ENCODE peak calls at places on chromosomes 6 and 20, in six cellular contexts. U, J, E, N, Y and H are unnamed samples.

GRCh38 chr6:167706313-167707109 is 120.2 kb upstream of the AFDN start:
- DNase-seq in J (no peak), Y (no peak), E (peak), N (no peak), U (peak), H (no peak)

GRCh38 chr6:39714802-39715201 is 10.4 kb downstream of the KIF6 start:
- DNase-seq in U (no peak), Y (no peak), E (no peak), J (no peak), N (no peak), H (no peak)

GRCh38 chr6:143607168-143607567 is 70.6 kb upstream of the PHACTR2 start:
- DNase-seq in N (no peak), E (no peak), Y (no peak), J (no peak), U (no peak), H (no peak)

GRCh38 chr6:3001146-3001772 is 1.6 kb downstream of the NQO2 start:
- DNase-seq in N (no peak), J (no peak), E (no peak), U (no peak), Y (no peak), H (no peak)

GRCh38 chr6:7542065-7542877 is 800 bp downstream of the DSP start:
- DNase-seq in Y (peak), E (peak), U (no peak), J (peak), N (no peak), H (peak)

GRCh38 chr6:158002249-158002950 is 20.7 kb downstream of the SYNJ2 start:
- DNase-seq in Y (no peak), E (no peak), J (no peak), U (no peak), N (no peak), H (peak)

GRCh38 chr6:105901583-105901982 is 184.6 kb upstream of the PRDM1 start:
- DNase-seq in Y (no peak), E (no peak), U (no peak), N (no peak), J (no peak), H (no peak)

GRCh38 chr20:63737690-63737939 is 1.2 kb downstream of the LIME1 start:
- DNase-seq in E (no peak), N (no peak), J (no peak), U (no peak), Y (no peak), H (no peak)

GRCh38 chr20:57797401-57797800 is 87.6 kb upstream of the PMEPA1 start:
- DNase-seq in E (no peak), U (no peak), Y (no peak), J (no peak), N (no peak), H (no peak)

GRCh38 chr20:35329435-35330139 is 37.4 kb upstream of the FAM83C start:
- DNase-seq in Y (no peak), U (peak), N (no peak), E (peak), J (peak), H (peak)

GRCh38 chr20:17971571-17972013 is 2.8 kb downstream of the MGME1 start:
- DNase-seq in Y (peak), E (no peak), J (no peak), U (no peak), N (peak), H (no peak)

GRCh38 chr6:166600932-166601331 is 14.5 kb upstream of the RAMACL start:
- DNase-seq in E (no peak), U (no peak), N (peak), Y (no peak), J (no peak), H (no peak)

GRCh38 chr6:33417127-33417902 is 592 bp downstream of the CUTA start:
- DNase-seq in J (no peak), Y (peak), U (no peak), N (peak), E (no peak), H (peak)

GRCh38 chr6:33000053-33000452 is 9.3 kb downstream of the HLA-DOA start:
- DNase-seq in J (peak), E (peak), N (no peak), Y (no peak), U (peak), H (no peak)

GRCh38 chr20:37518606-37519507 is 2.2 kb upstream of the NNAT start:
- DNase-seq in E (no peak), J (peak), N (no peak), U (no peak), Y (no peak), H (no peak)

GRCh38 chr20:36808317-36809257 is 35.0 kb upstream of the DSN1 start:
- DNase-seq in U (peak), Y (peak), E (peak), N (peak), J (peak), H (peak)

GRCh38 chr6:169172946-169173345 is 80.7 kb downstream of the THBS2 start:
- DNase-seq in Y (no peak), U (no peak), J (no peak), E (no peak), N (no peak), H (peak)

GRCh38 chr6:95084867-95085266 is 492.5 kb upstream of the MANEA start:
- DNase-seq in Y (no peak), J (no peak), N (no peak), E (no peak), U (no peak), H (peak)

GRCh38 chr20:47389867-47390347 is 33.4 kb upstream of the ZMYND8 start:
- DNase-seq in Y (no peak), U (no peak), J (no peak), E (no peak), N (peak), H (peak)

GRCh38 chr20:62652051-62652893 is 10.0 kb downstream of the SLCO4A1 start:
- DNase-seq in E (peak), N (peak), J (peak), Y (peak), U (peak), H (peak)

GRCh38 chr20:46312075-46312944 is 4.0 kb upstream of the CDH22 start:
- DNase-seq in U (no peak), J (peak), Y (no peak), E (peak), N (no peak), H (no peak)

GRCh38 chr20:25206063-25206403 is 10.5 kb downstream of the ENTPD6 start:
- DNase-seq in N (no peak), Y (no peak), J (no peak), U (no peak), E (no peak), H (no peak)

GRCh38 chr6:81895511-81896185 is 143.2 kb upstream of the TENT5A start:
- DNase-seq in Y (peak), E (no peak), U (no peak), J (no peak), N (peak), H (peak)

GRCh38 chr6:36329798-36330291 is 6.8 kb downstream of the BNIP5 start:
- DNase-seq in E (no peak), J (no peak), N (no peak), Y (no peak), U (no peak), H (no peak)

GRCh38 chr20:10670521-10671220 is 3.1 kb downstream of the JAG1 start:
- DNase-seq in U (no peak), Y (no peak), N (no peak), E (no peak), J (no peak), H (no peak)

GRCh38 chr20:32918296-32918695 is 59.6 kb downstream of the EFCAB8 start:
- DNase-seq in U (no peak), E (no peak), N (no peak), Y (no peak), J (no peak), H (no peak)

GRCh38 chr20:12409501-12409900 is 491.8 kb downstream of the BTBD3 start:
- DNase-seq in N (no peak), U (no peak), E (no peak), J (no peak), Y (no peak), H (peak)

GRCh38 chr20:38985603-38986170 is 23.5 kb downstream of the DHX35 start:
- DNase-seq in U (no peak), Y (peak), E (no peak), N (peak), J (no peak), H (peak)

GRCh38 chr6:43575105-43575771 is 600 bp downstream of the XPO5 start:
- DNase-seq in U (no peak), E (peak), N (no peak), J (peak), Y (peak), H (peak)

GRCh38 chr20:33005132-33005566 is 916 bp upstream of the SUN5 start:
- DNase-seq in E (peak), U (no peak), J (no peak), Y (peak), N (no peak), H (peak)

GRCh38 chr20:15144911-15145310 is 807.5 kb upstream of the FLRT3 start:
- DNase-seq in Y (no peak), E (no peak), J (no peak), U (no peak), N (no peak), H (no peak)

GRCh38 chr6:912871-913663 is 220.1 kb upstream of the EXOC2 start:
- DNase-seq in Y (peak), J (peak), E (no peak), U (no peak), N (peak), H (peak)

GRCh38 chr6:2790588-2790987 is 25.4 kb downstream of the WRNIP1 start:
- DNase-seq in U (no peak), N (peak), Y (peak), E (no peak), J (peak), H (peak)

GRCh38 chr6:128443553-128443952 is 76.8 kb downstream of the PTPRK start:
- DNase-seq in J (no peak), U (no peak), E (no peak), Y (no peak), N (no peak), H (peak)

GRCh38 chr20:58432190-58432954 is 43.3 kb downstream of the VAPB start:
- DNase-seq in E (no peak), N (no peak), J (no peak), Y (peak), U (no peak), H (no peak)

GRCh38 chr6:113412589-113413367 is 444.4 kb upstream of the MARCKS start:
- DNase-seq in J (no peak), E (no peak), N (no peak), U (no peak), Y (no peak), H (no peak)

GRCh38 chr6:149565539-149566371 is 420 bp upstream of the GINM1 start:
- DNase-seq in U (peak), N (peak), E (peak), Y (peak), J (peak), H (peak)

GRCh38 chr6:137864812-137865508 is 2.1 kb upstream of the TNFAIP3 start:
- DNase-seq in U (no peak), E (no peak), N (no peak), J (no peak), Y (no peak), H (peak)